ENCODE peak calls at places on chromosomes 4 and X, in seven cellular contexts. J is MCF 10A, A is left lung, V is cardiac fibroblast, O is neural progenitor cell, D is IMR-90, Q is sigmoid colon. W is an unnamed sample.

GRCh38 chrX:97547873-97548578 is 664.3 kb downstream of the RPA4 start:
- DNase-seq in J (peak), A (no peak), V (peak), O (no peak), D (peak), Q (no peak), W (no peak)

GRCh38 chrX:1412551-1413161 is 20.7 kb upstream of the SLC25A6 start:
- DNase-seq in J (no peak), A (no peak), V (no peak), O (no peak), D (no peak), Q (peak), W (no peak)

GRCh38 chr4:101200561-101200960 is 146.8 kb downstream of the PPP3CA start:
- DNase-seq in J (peak), A (no peak), V (peak), O (no peak), D (peak), Q (no peak), W (peak)

GRCh38 chr4:2045518-2045951 is 13.6 kb upstream of the NAT8L start:
- DNase-seq in J (peak), A (no peak), V (no peak), O (no peak), D (no peak), Q (no peak), W (no peak)

GRCh38 chr4:172709376-172709775 is 459.2 kb upstream of the GALNT7 start:
- DNase-seq in J (no peak), A (no peak), V (no peak), O (peak), D (no peak), Q (no peak), W (no peak)

GRCh38 chr4:5755679-5756078 is 44.7 kb downstream of the EVC start:
- DNase-seq in J (no peak), A (no peak), V (no peak), O (no peak), D (no peak), Q (no peak), W (no peak)

GRCh38 chr4:169416997-169417396 is 146.2 kb upstream of the SH3RF1 start:
- DNase-seq in J (no peak), A (no peak), V (no peak), O (no peak), D (no peak), Q (no peak), W (no peak)

GRCh38 chr4:28010543-28011235 is 1150.0 kb downstream of the STIM2 start:
- DNase-seq in J (no peak), A (no peak), V (no peak), O (no peak), D (peak), Q (no peak), W (no peak)

GRCh38 chrX:45401923-45402322 is 201.2 kb upstream of the DIPK2B start:
- DNase-seq in J (no peak), A (no peak), V (no peak), O (no peak), D (no peak), Q (no peak), W (no peak)

GRCh38 chr4:181264908-181265307 is 978.3 kb upstream of the TENM3 start:
- DNase-seq in J (no peak), A (no peak), V (no peak), O (peak), D (no peak), Q (no peak), W (no peak)

GRCh38 chrX:145817299-145817665 is 347 bp upstream of the SLITRK2 start:
- DNase-seq in J (no peak), A (no peak), V (no peak), O (peak), D (no peak), Q (no peak), W (no peak)

GRCh38 chr4:26885912-26886274 is 25.3 kb downstream of the STIM2 start:
- DNase-seq in J (no peak), A (no peak), V (no peak), O (no peak), D (no peak), Q (no peak), W (no peak)

DNA sequence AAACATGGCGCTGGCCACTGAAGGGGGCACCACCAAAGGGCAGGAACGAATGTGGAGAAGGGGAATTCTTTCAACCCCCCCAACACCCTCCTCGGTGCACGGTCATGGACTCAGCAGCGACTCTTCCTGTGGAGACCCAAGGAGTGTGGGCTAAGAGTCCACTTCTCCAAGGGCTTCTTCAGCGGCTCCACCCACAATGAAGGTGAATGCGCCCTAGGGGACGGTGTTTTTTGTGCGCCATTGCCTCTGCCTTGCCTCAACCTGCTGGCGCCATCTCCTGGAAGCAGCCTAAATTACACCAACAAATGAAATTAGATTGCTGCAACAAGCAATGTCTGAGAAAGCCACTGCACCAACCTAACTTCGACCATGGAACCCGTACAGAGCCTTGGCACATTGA is 169.2 kb upstream of the MAGEB18 start:
- DNase-seq in J (peak), A (no peak), V (peak), O (peak), D (no peak), Q (no peak), W (peak)
- TF ChIP-seq CTCF in J (peak), A (no peak), V (peak), O (peak), D (peak), Q (no peak), W (peak)

DNA sequence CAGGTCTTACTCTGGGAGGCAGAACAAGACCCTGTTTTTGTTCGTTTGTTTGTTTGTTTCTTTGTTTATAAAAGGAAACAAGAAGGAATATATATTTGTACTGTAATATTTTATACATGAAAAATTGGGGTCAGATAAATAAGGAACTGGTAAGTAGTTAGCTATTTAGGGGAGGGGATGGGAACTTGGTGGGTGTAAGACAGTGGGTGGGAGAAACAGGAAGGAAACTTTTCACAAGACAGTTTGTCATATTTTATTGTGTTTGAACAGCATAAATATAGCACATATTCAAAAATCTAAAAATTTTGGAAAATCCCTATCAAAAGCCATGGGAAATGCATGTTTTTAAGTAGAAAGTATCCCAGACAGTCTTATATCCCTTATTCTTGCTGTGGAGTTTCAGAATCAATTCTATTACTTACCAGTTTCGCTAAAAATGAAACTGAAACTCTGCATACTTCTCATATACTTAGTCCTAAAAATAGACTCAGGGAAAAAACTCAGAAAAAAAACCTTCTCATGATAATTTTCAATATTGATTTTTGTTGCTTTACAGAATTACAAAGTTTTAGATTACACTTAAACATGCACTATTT is 22.3 kb upstream of the RASGEF1B start:
- DNase-seq in J (no peak), A (no peak), V (peak), O (no peak), D (no peak), Q (no peak), W (no peak)
- TF ChIP-seq CTCF in J (no peak), A (no peak), V (no peak), O (no peak), D (no peak), Q (no peak), W (no peak)

GRCh38 chrX:104668550-104668949 is 102.6 kb downstream of the IL1RAPL2 start:
- DNase-seq in J (peak), A (no peak), V (peak), O (peak), D (peak), Q (no peak), W (no peak)
- TF ChIP-seq CTCF in J (no peak), A (no peak), V (no peak), O (peak), D (no peak), Q (no peak), W (no peak)

GRCh38 chr4:135418353-135418752 is 1216.8 kb upstream of the PABPC4L start:
- DNase-seq in J (peak), A (no peak), V (peak), O (peak), D (peak), Q (no peak), W (no peak)
- TF ChIP-seq CTCF in J (peak), A (no peak), V (peak), O (peak), D (peak), Q (no peak), W (peak)

GRCh38 chrX:70260104-70260503 is at the start of gene P2RY4:
- DNase-seq in J (no peak), A (no peak), V (no peak), O (no peak), D (no peak), Q (no peak), W (no peak)
- TF ChIP-seq CTCF in J (no peak), A (no peak), V (no peak), O (no peak), D (no peak), Q (no peak), W (no peak)

DNA sequence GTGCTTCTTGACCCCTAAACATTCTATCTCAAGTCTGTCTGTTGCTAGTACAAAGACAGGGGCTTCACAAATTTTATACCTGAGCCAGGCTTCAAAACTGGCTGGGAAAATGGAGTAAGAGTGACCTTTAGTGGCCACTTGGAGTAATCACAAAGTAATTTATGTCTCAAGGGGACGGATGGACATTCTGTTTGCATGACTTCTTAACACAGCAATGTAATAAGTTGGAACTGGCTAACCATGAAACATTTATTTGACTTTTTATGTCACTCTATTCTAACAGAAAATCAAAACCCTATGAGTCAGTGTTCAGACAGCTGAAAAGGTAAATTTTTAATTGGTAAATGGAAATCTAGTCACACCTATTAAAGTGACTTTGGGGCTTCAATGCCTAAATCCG is 600.6 kb downstream of the ANKRD50 start:
- DNase-seq in J (peak), A (no peak), V (peak), O (peak), D (peak), Q (no peak), W (peak)
- TF ChIP-seq CTCF in J (peak), A (peak), V (peak), O (peak), D (peak), Q (peak), W (no peak)

GRCh38 chrX:85288992-85289723 is 45.4 kb downstream of the ZNF711 start:
- DNase-seq in J (no peak), A (no peak), V (no peak), O (no peak), D (no peak), Q (no peak), W (no peak)
- TF ChIP-seq CTCF in J (no peak), A (no peak), V (no peak), O (peak), D (no peak), Q (no peak), W (no peak)

GRCh38 chr4:77695769-77696168 is 90.1 kb downstream of the CXCL13 start:
- DNase-seq in J (peak), A (no peak), V (peak), O (no peak), D (peak), Q (no peak), W (peak)

GRCh38 chr4:77701111-77701510 is 95.5 kb downstream of the CXCL13 start:
- DNase-seq in J (no peak), A (no peak), V (no peak), O (no peak), D (no peak), Q (no peak), W (no peak)

GRCh38 chr4:77697860-77698599 is 92.4 kb downstream of the CXCL13 start:
- DNase-seq in J (peak), A (no peak), V (peak), O (peak), D (peak), Q (no peak), W (peak)

DNA sequence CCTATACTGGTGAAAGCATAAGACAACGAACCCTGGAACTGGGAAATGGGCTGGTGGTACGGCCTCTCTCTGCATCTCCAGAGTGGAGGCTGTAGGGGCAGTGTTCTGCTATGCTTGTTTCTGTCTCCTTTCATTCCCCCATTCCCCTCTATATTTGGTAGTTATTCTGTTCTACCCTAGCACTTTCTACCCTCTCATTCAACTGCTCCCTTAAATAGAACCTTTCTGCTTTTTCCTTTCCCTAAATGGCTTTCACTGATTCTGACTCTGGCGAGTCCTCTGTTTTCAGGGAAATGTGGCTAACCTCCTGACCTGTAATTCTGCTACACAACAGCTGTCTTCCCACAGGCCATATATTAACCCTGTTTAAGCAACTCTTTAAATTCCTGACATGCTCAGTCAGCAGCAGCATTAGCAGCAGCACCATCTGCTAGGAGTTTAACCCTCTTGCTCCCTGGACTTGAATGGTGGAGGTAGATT is 94.2 kb downstream of the CXCL13 start:
- DNase-seq in J (peak), A (no peak), V (peak), O (peak), D (peak), Q (no peak), W (peak)
- TF ChIP-seq CTCF in J (no peak), A (no peak), V (peak), O (peak), D (peak), Q (no peak), W (no peak)

DNA sequence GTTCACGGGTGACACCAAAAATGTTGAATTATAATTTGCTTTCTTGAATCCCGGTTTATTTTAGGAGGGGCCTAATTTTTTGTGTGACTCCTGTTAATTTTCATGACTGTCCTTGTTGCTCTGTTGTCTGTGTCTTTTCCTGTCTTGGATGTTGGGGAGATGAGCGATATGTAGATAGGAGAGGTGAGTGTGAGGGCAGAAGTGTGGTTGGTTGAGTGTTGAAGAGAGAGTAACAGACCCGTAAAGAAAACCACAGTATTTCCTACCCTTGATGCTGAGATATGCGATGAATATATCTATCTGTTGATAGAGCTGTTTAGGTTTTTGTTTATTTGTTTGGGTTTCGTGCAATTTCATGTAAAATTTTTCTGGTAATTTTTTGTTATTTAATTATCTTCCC is 70.5 kb downstream of the CPE start:
- DNase-seq in J (no peak), A (no peak), V (no peak), O (no peak), D (no peak), Q (no peak), W (no peak)
- TF ChIP-seq CTCF in J (no peak), A (no peak), V (no peak), O (no peak), D (no peak), Q (no peak), W (no peak)

GRCh38 chr4:129672941-129673340 is 577.0 kb downstream of the C4orf33 start:
- DNase-seq in J (no peak), A (no peak), V (no peak), O (no peak), D (no peak), Q (no peak), W (no peak)
- TF ChIP-seq CTCF in J (no peak), A (no peak), V (no peak), O (peak), D (no peak), Q (no peak), W (no peak)

W was measured in Calu3.